ENCODE peak calls at places on chromosome 17, in nine cellular contexts. B is brain microvascular endothelial cell; A is BE2C; X is CD4-positive, alpha-beta T cell; C is BJ; G is natural killer cell; M is MCF 10A; I is esophagus squamous epithelium; Q is choroid plexus epithelial cell. Y is an unnamed sample.

GRCh38 chr17:82931696-82932060 is 91.9 kb upstream of the ZNF750 start:
- DNase-seq in B (peak), A (peak), X (no peak), C (peak), G (no peak), M (peak), I (no peak), Q (peak), Y (peak)

GRCh38 chr17:32281011-32281451 is 15.4 kb downstream of the RHBDL3 start:
- DNase-seq in B (no peak), A (peak), X (no peak), C (no peak), G (no peak), M (peak), I (no peak), Q (no peak), Y (no peak)

GRCh38 chr17:56521439-56522141 is 71.9 kb upstream of the NOG start:
- DNase-seq in B (no peak), A (peak), X (no peak), C (no peak), G (no peak), M (no peak), I (no peak), Q (no peak), Y (no peak)

GRCh38 chr17:30321314-30321713 is 12.5 kb downstream of the TMIGD1 start:
- DNase-seq in B (no peak), A (no peak), X (no peak), C (no peak), G (no peak), M (no peak), I (no peak), Q (no peak), Y (no peak)

GRCh38 chr17:10215286-10215685 is 16.9 kb upstream of the GAS7 start:
- DNase-seq in B (no peak), A (no peak), X (no peak), C (no peak), G (no peak), M (no peak), I (no peak), Q (no peak), Y (no peak)

GRCh38 chr17:78258323-78259229 is 27.1 kb downstream of the TMEM235 start:
- DNase-seq in B (peak), A (peak), X (peak), C (no peak), G (no peak), M (no peak), I (no peak), Q (peak), Y (peak)

GRCh38 chr17:72399608-72400487 is 279.0 kb downstream of the SOX9 start:
- DNase-seq in B (no peak), A (no peak), X (no peak), C (no peak), G (no peak), M (no peak), I (no peak), Q (no peak), Y (no peak)

GRCh38 chr17:80152057-80152831 is 5.3 kb upstream of the EIF4A3 start:
- DNase-seq in B (peak), A (no peak), X (no peak), C (peak), G (no peak), M (no peak), I (no peak), Q (peak), Y (no peak)

GRCh38 chr17:12078791-12079190 is 58.1 kb downstream of the MAP2K4 start:
- DNase-seq in B (peak), A (no peak), X (no peak), C (peak), G (no peak), M (peak), I (no peak), Q (peak), Y (no peak)

GRCh38 chr17:13601317-13601775 is 383 bp downstream of the HS3ST3A1 start:
- DNase-seq in B (no peak), A (peak), X (no peak), C (no peak), G (no peak), M (no peak), I (no peak), Q (no peak), Y (peak)

GRCh38 chr17:74361613-74362391 is at the start of gene BTBD17:
- DNase-seq in B (no peak), A (peak), X (peak), C (no peak), G (peak), M (peak), I (no peak), Q (peak), Y (no peak)

GRCh38 chr17:40095944-40096791 is 4.2 kb downstream of the NR1D1 start:
- DNase-seq in B (no peak), A (no peak), X (peak), C (no peak), G (peak), M (no peak), I (peak), Q (peak), Y (no peak)

GRCh38 chr17:40356906-40357861 is 7.4 kb downstream of the GJD3 start:
- DNase-seq in B (no peak), A (no peak), X (no peak), C (no peak), G (no peak), M (no peak), I (no peak), Q (no peak), Y (no peak)

GRCh38 chr17:73096866-73097265 is 4.4 kb upstream of the SLC39A11 start:
- DNase-seq in B (no peak), A (peak), X (no peak), C (no peak), G (no peak), M (peak), I (no peak), Q (no peak), Y (no peak)

GRCh38 chr17:12619444-12620199 is 46.1 kb upstream of the MYOCD start:
- DNase-seq in B (peak), A (no peak), X (no peak), C (no peak), G (no peak), M (no peak), I (no peak), Q (peak), Y (no peak)

GRCh38 chr17:35740216-35740615 is 8.8 kb downstream of the RASL10B start:
- DNase-seq in B (no peak), A (no peak), X (no peak), C (no peak), G (no peak), M (no peak), I (no peak), Q (no peak), Y (no peak)

GRCh38 chr17:63430223-63430622 is 15.9 kb downstream of the CYB561 start:
- DNase-seq in B (no peak), A (no peak), X (no peak), C (no peak), G (no peak), M (no peak), I (no peak), Q (no peak), Y (no peak)

GRCh38 chr17:74008196-74008595 is 195.3 kb upstream of the RPL38 start:
- DNase-seq in B (no peak), A (no peak), X (peak), C (no peak), G (no peak), M (peak), I (no peak), Q (peak), Y (no peak)

GRCh38 chr17:69480197-69480596 is 65.7 kb downstream of the MAP2K6 start:
- DNase-seq in B (no peak), A (no peak), X (no peak), C (no peak), G (no peak), M (peak), I (no peak), Q (no peak), Y (no peak)

GRCh38 chr17:14198013-14198412 is 38.6 kb downstream of the CDRT15 start:
- DNase-seq in B (no peak), A (peak), X (no peak), C (no peak), G (no peak), M (no peak), I (no peak), Q (no peak), Y (no peak)

GRCh38 chr17:49753959-49754391 is 10.0 kb downstream of the FAM117A start:
- DNase-seq in B (no peak), A (peak), X (no peak), C (no peak), G (no peak), M (no peak), I (no peak), Q (no peak), Y (no peak)

GRCh38 chr17:49756805-49757496 is 7.0 kb downstream of the FAM117A start:
- DNase-seq in B (no peak), A (no peak), X (no peak), C (no peak), G (no peak), M (no peak), I (no peak), Q (no peak), Y (no peak)

GRCh38 chr17:49755681-49756283 is 8.1 kb downstream of the FAM117A start:
- DNase-seq in B (no peak), A (no peak), X (no peak), C (no peak), G (no peak), M (no peak), I (no peak), Q (no peak), Y (no peak)

GRCh38 chr17:49759203-49759602 is 4.7 kb downstream of the FAM117A start:
- DNase-seq in B (no peak), A (no peak), X (no peak), C (no peak), G (no peak), M (no peak), I (no peak), Q (no peak), Y (no peak)

GRCh38 chr17:49756323-49756722 is 7.6 kb downstream of the FAM117A start:
- DNase-seq in B (no peak), A (no peak), X (no peak), C (no peak), G (no peak), M (no peak), I (no peak), Q (no peak), Y (no peak)
- TF ChIP-seq CTCF in B (no peak), A (no peak), X (no peak), C (no peak), G (no peak), M (no peak), I (no peak), Q (no peak), Y (no peak)

GRCh38 chr17:38456031-38456815 is 28.0 kb downstream of the ARHGAP23 start:
- DNase-seq in B (no peak), A (no peak), X (no peak), C (no peak), G (no peak), M (no peak), I (no peak), Q (no peak), Y (no peak)
- TF ChIP-seq CTCF in B (peak), A (peak), X (no peak), C (peak), G (no peak), M (no peak), I (no peak), Q (peak), Y (peak)

DNA sequence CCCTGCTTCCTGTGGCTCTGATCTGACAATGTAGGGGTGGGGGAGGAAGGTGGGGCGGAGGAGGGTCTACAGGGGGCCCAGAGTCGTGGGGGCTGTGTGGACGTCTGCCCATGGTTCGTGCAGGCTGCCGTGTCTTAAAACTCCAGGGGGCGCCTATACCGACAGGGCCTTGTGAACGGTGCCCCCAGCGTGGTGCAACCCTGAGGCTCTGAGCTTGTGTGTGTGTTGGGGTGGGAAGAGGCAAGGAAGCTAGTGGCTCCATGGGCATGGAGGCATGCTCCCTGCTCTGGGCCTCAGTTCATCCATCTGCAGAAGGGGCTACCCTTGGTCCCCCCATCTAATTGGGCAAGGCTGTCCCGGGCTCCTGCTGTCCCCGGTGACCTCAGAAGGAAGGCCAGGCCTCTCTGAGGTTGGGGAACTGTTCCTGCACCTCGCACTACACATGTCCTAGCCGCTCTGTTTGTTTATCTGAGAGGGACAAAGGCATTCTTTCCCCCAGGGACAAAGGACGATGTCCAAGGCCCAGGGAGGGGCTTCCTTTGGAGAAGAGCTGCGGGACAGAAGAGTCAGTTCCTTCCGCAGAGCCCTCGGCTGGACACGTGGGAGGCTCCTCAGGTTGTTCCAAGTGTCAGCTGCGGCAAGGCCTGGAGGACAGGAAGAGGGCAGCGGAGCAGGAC is 13.5 kb downstream of the CA4 start:
- DNase-seq in B (no peak), A (peak), X (no peak), C (no peak), G (no peak), M (no peak), I (no peak), Q (no peak), Y (no peak)
- TF ChIP-seq CTCF in B (peak), A (peak), X (no peak), C (no peak), G (no peak), M (no peak), I (no peak), Q (peak), Y (peak)

DNA sequence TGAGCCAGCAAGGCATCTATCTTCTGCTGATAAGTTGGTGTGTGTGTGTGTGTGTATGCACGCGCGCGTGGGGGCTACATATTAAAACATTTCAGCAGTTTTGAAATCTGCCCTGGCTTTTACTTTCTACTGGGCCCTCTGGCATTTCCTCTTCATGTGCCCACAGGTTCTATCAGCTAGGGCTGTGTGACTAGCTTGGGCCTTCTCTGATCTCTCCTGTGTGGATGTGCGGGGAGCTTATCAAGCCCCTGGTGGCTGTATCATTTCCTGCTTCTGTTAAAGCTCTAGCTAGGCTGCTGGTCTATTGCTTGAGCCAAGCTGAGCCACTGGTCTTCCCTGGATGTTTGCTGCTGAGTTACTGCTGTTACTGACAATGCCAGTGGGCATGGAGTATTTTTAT is 132.5 kb downstream of the AATF start:
- DNase-seq in B (peak), A (no peak), X (no peak), C (no peak), G (no peak), M (no peak), I (no peak), Q (peak), Y (no peak)
- TF ChIP-seq CTCF in B (peak), A (peak), X (no peak), C (no peak), G (no peak), M (no peak), I (no peak), Q (peak), Y (no peak)

DNA sequence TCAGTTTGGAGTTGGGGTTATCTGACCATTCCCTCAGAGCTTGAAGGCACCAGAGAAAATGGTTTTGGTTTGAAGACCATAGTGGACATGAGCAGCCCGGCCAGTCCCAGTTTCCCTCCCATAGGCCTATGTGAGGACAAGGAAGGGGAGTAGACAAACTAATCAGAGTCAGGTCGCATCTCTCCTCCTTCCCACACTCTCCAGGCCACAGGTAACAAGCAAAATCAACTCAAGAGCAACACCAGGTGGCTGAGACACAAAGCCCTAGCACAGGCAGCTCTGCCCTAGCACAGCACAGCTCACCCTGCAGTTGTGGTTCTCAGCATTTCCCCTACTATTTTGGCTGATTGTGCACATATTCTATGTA is 7.2 kb downstream of the SUPT4H1 start:
- DNase-seq in B (no peak), A (no peak), X (peak), C (no peak), G (peak), M (no peak), I (no peak), Q (no peak), Y (no peak)
- TF ChIP-seq CTCF in B (no peak), A (no peak), X (peak), C (no peak), G (peak), M (no peak), I (no peak), Q (no peak), Y (no peak)

GRCh38 chr17:28368306-28368831 is 1.7 kb downstream of the VTN start:
- DNase-seq in B (no peak), A (no peak), X (no peak), C (no peak), G (no peak), M (no peak), I (no peak), Q (no peak), Y (no peak)

GRCh38 chr17:28364665-28365363 is at the start of gene SEBOX:
- DNase-seq in B (no peak), A (no peak), X (no peak), C (no peak), G (no peak), M (no peak), I (no peak), Q (no peak), Y (no peak)

GRCh38 chr17:28365487-28365886 is 488 bp upstream of the SEBOX start:
- DNase-seq in B (no peak), A (no peak), X (no peak), C (no peak), G (no peak), M (no peak), I (no peak), Q (no peak), Y (no peak)

GRCh38 chr17:28367641-28368305 is 2.3 kb downstream of the VTN start:
- DNase-seq in B (no peak), A (no peak), X (no peak), C (no peak), G (no peak), M (no peak), I (no peak), Q (no peak), Y (no peak)

DNA sequence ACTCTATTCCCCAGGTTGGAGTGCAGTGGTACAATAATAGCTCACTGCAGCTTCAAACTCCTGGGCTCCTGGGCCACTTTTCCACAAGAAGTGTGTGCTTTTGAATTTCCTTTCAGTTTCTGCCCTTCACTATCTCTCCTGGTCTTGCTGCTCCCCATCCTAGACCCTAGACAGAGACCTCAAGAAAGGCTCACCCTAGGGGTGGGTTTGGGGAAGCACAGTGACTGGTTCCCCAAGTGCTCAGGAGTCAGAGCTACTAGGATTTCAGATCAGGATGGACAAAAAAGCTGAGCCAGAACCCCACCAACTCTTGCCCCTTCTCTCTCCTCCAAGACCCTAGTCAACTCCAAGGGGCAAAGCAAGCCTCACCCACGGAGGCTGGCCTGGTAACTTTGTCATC is 1.6 kb upstream of the SEBOX start:
- DNase-seq in B (no peak), A (no peak), X (no peak), C (no peak), G (no peak), M (no peak), I (no peak), Q (no peak), Y (no peak)
- TF ChIP-seq CTCF in B (peak), A (no peak), X (no peak), C (no peak), G (no peak), M (no peak), I (no peak), Q (peak), Y (peak)